ENCODE peak calls at places on chromosome 6, in ten cellular contexts. H, V, X, I, T, R, N, M, J and K are unnamed samples.

GRCh38 chr6:47009583-47009982 is 32.5 kb downstream of the ADGRF1 start:
- DNase-seq in H (no peak), V (no peak), X (no peak), I (no peak), T (no peak), R (no peak), N (no peak), M (no peak), J (no peak), K (no peak)

GRCh38 chr6:112691289-112691688 is 344.2 kb downstream of the RFPL4B start:
- DNase-seq in H (no peak), V (no peak), X (no peak), I (no peak), T (no peak), R (no peak), N (no peak), M (no peak), J (no peak), K (no peak)

GRCh38 chr6:44446626-44447297 is 59.3 kb downstream of the CDC5L start:
- DNase-seq in H (no peak), V (no peak), X (no peak), I (no peak), T (no peak), R (no peak), N (no peak), M (no peak), J (no peak), K (no peak)

GRCh38 chr6:56899311-56899710 is 55.6 kb upstream of the BEND6 start:
- DNase-seq in H (no peak), V (no peak), X (no peak), I (no peak), T (no peak), R (no peak), N (no peak), M (no peak), J (no peak), K (no peak)

GRCh38 chr6:26234421-26235239 is 130.4 kb upstream of the BTN3A2 start:
- DNase-seq in H (peak), V (peak), X (peak), I (no peak), T (peak), R (peak), N (peak), M (peak), J (peak), K (peak)

GRCh38 chr6:109458774-109459531 is 3.4 kb upstream of the MICAL1 start:
- DNase-seq in H (peak), V (peak), X (no peak), I (no peak), T (peak), R (no peak), N (peak), M (no peak), J (no peak), K (peak)

GRCh38 chr6:41343641-41344187 is 8.3 kb downstream of the NCR2 start:
- DNase-seq in H (no peak), V (no peak), X (no peak), I (no peak), T (no peak), R (no peak), N (no peak), M (no peak), J (no peak), K (no peak)

GRCh38 chr6:76701610-76702009 is 629.1 kb upstream of the IMPG1 start:
- DNase-seq in H (no peak), V (no peak), X (no peak), I (no peak), T (no peak), R (no peak), N (no peak), M (no peak), J (no peak), K (no peak)

GRCh38 chr6:156474507-156475120 is 302.6 kb upstream of the ARID1B start:
- DNase-seq in H (no peak), V (no peak), X (no peak), I (no peak), T (no peak), R (no peak), N (no peak), M (no peak), J (no peak), K (no peak)

GRCh38 chr6:35731414-35731735 is 5.5 kb upstream of the ARMC12 start:
- DNase-seq in H (peak), V (peak), X (peak), I (peak), T (peak), R (peak), N (peak), M (peak), J (peak), K (peak)

GRCh38 chr6:130864344-130864743 is 37.1 kb downstream of the SMLR1 start:
- DNase-seq in H (no peak), V (no peak), X (no peak), I (no peak), T (no peak), R (no peak), N (no peak), M (no peak), J (no peak), K (no peak)